ENCODE peak calls at places on chromosomes 7 and 10, in nine cellular contexts. K is NK-92 treated with Interleukin-12 subunit alpha and Interleukin-12 subunit beta, amount 100 ng/mL, for 24 hours; B is stimulated activated CD8-positive, alpha-beta memory T cell treated with anti-CD3 and anti-CD28 coated beads, Interleukin-4, amount 100 ng/mL, for 1 hour; O is stimulated activated effector memory CD8-positive, alpha-beta T cell treated with anti-CD3 and anti-CD28 coated beads, Interleukin-12 subunit alpha, Interleukin-12 subunit beta, amount 100 ng/mL, for 72 hours; W is kidney glomerular epithelial cell; L is NB4; Z is iris pigment epithelial cell; N is GM13977; U is activated naive CD4-positive, alpha-beta T cell. J is an unnamed sample.

GRCh38 chr7:131012477-131013031 is 278.5 kb upstream of the KLF14 start:
- DNase-seq in K (no peak), B (no peak), O (no peak), W (no peak), L (no peak), Z (no peak), N (no peak), U (no peak), J (no peak)

GRCh38 chr7:2165610-2166594 is 66.8 kb downstream of the MAD1L1 start:
- DNase-seq in K (no peak), B (no peak), O (no peak), W (no peak), L (peak), Z (no peak), N (peak), U (no peak), J (no peak)

GRCh38 chr7:34277801-34278195 is 372.5 kb downstream of the BMPER start:
- DNase-seq in K (no peak), B (no peak), O (no peak), W (no peak), L (no peak), Z (no peak), N (no peak), U (no peak), J (no peak)

GRCh38 chr10:102745157-102745556 is 1.4 kb downstream of the WBP1L start:
- DNase-seq in K (no peak), B (no peak), O (no peak), W (no peak), L (no peak), Z (no peak), N (no peak), U (no peak), J (no peak)

GRCh38 chr7:98624846-98625420 is 7.8 kb downstream of the NPTX2 start:
- DNase-seq in K (no peak), B (no peak), O (no peak), W (no peak), L (no peak), Z (no peak), N (no peak), U (no peak), J (no peak)

GRCh38 chr10:61589547-61590243 is 73.0 kb upstream of the CABCOCO1 start:
- DNase-seq in K (no peak), B (no peak), O (no peak), W (no peak), L (no peak), Z (peak), N (no peak), U (no peak), J (no peak)

GRCh38 chr10:3935141-3935540 is 150.1 kb upstream of the KLF6 start:
- DNase-seq in K (peak), B (no peak), O (peak), W (peak), L (no peak), Z (peak), N (peak), U (no peak), J (no peak)

GRCh38 chr7:18976715-18977466 is 140.5 kb downstream of the TWIST1 start:
- DNase-seq in K (no peak), B (no peak), O (no peak), W (no peak), L (no peak), Z (peak), N (no peak), U (no peak), J (no peak)

GRCh38 chr10:123967626-123968243 is 76.1 kb upstream of the CPXM2 start:
- DNase-seq in K (peak), B (no peak), O (peak), W (peak), L (peak), Z (peak), N (peak), U (no peak), J (peak)

GRCh38 chr7:69963388-69963787 is 365.1 kb downstream of the AUTS2 start:
- DNase-seq in K (no peak), B (no peak), O (no peak), W (no peak), L (no peak), Z (no peak), N (no peak), U (no peak), J (no peak)

GRCh38 chr10:93541402-93542357 is 24.8 kb upstream of the FFAR4 start:
- DNase-seq in K (no peak), B (no peak), O (no peak), W (peak), L (peak), Z (peak), N (no peak), U (no peak), J (peak)

GRCh38 chr10:117411440-117412428 is 36.5 kb upstream of the PDZD8 start:
- DNase-seq in K (no peak), B (no peak), O (no peak), W (peak), L (peak), Z (no peak), N (no peak), U (no peak), J (no peak)

GRCh38 chr7:81865754-81866153 is 95.9 kb upstream of the HGF start:
- DNase-seq in K (no peak), B (no peak), O (no peak), W (no peak), L (no peak), Z (no peak), N (no peak), U (no peak), J (no peak)

GRCh38 chr7:45033261-45033930 is 33.4 kb downstream of the CCM2 start:
- DNase-seq in K (no peak), B (no peak), O (no peak), W (peak), L (peak), Z (peak), N (no peak), U (no peak), J (no peak)

GRCh38 chr10:91409069-91409868 is 875 bp upstream of the HECTD2 start:
- DNase-seq in K (peak), B (peak), O (no peak), W (peak), L (peak), Z (peak), N (peak), U (peak), J (no peak)

GRCh38 chr7:36726311-36726710 is 2.0 kb upstream of the AOAH start:
- DNase-seq in K (no peak), B (no peak), O (no peak), W (no peak), L (peak), Z (no peak), N (no peak), U (no peak), J (no peak)

GRCh38 chr7:1044189-1045037 is at the start of gene GPR146:
- DNase-seq in K (peak), B (peak), O (peak), W (peak), L (peak), Z (peak), N (peak), U (peak), J (peak)

GRCh38 chr10:74825371-74826141 is 844 bp upstream of the KAT6B start:
- DNase-seq in K (peak), B (peak), O (peak), W (no peak), L (no peak), Z (no peak), N (peak), U (no peak), J (no peak)

GRCh38 chr7:142616842-142617241 is 132.4 kb upstream of the PRSS1 start:
- DNase-seq in K (no peak), B (no peak), O (no peak), W (no peak), L (no peak), Z (no peak), N (no peak), U (no peak), J (no peak)

GRCh38 chr10:78812571-78813318 is 256.0 kb upstream of the ZMIZ1 start:
- DNase-seq in K (no peak), B (no peak), O (no peak), W (no peak), L (no peak), Z (no peak), N (no peak), U (no peak), J (no peak)

GRCh38 chr10:129467346-129468119 is 492 bp downstream of the MGMT start:
- DNase-seq in K (no peak), B (no peak), O (no peak), W (no peak), L (peak), Z (peak), N (no peak), U (no peak), J (no peak)

GRCh38 chr7:100705341-100705752 is 574 bp upstream of the POP7 start:
- DNase-seq in K (peak), B (peak), O (peak), W (peak), L (peak), Z (peak), N (peak), U (peak), J (peak)

GRCh38 chr7:108598153-108598552 is 28.5 kb downstream of the DNAJB9 start:
- DNase-seq in K (no peak), B (no peak), O (no peak), W (peak), L (no peak), Z (no peak), N (no peak), U (no peak), J (no peak)

GRCh38 chr7:21967500-21968099 is 21.9 kb upstream of the CDCA7L start:
- DNase-seq in K (no peak), B (no peak), O (no peak), W (no peak), L (peak), Z (peak), N (no peak), U (no peak), J (no peak)

J was measured in HAP-1.